ENCODE peak calls at places on chromosomes 7 and 10, in six cellular contexts. U is GM23248, D is A549, M is HCT116, W is BJ, H is fibroblast of mammary gland. V is an unnamed sample.

GRCh38 chr7:69564454-69565417 is 33.5 kb upstream of the AUTS2 start:
- DNase-seq in U (peak), D (no peak), M (no peak), W (no peak), H (peak), V (peak)

GRCh38 chr10:21138769-21139324 is 241.7 kb upstream of the NEBL start:
- DNase-seq in U (no peak), D (no peak), M (no peak), W (no peak), H (peak), V (peak)

GRCh38 chr10:78502208-78502943 is 468.7 kb downstream of the RPS24 start:
- DNase-seq in U (peak), D (no peak), M (no peak), W (no peak), H (peak), V (peak)

GRCh38 chr10:101367569-101368453 is 13.8 kb downstream of the BTRC start:
- DNase-seq in U (peak), D (peak), M (peak), W (no peak), H (peak), V (peak)

GRCh38 chr7:150959739-150960734 is 18.1 kb downstream of the KCNH2 start:
- DNase-seq in U (no peak), D (no peak), M (no peak), W (no peak), H (no peak), V (no peak)

GRCh38 chr7:131327049-131327625 is 539 bp upstream of the MKLN1 start:
- DNase-seq in U (peak), D (peak), M (peak), W (peak), H (peak), V (peak)

GRCh38 chr7:32869716-32870115 is 21.8 kb downstream of the KBTBD2 start:
- DNase-seq in U (peak), D (no peak), M (no peak), W (no peak), H (peak), V (no peak)

GRCh38 chr7:26293569-26294308 is 2.1 kb downstream of the SNX10 start:
- DNase-seq in U (no peak), D (no peak), M (no peak), W (no peak), H (no peak), V (no peak)

GRCh38 chr10:4766449-4766848 is 59.6 kb upstream of the AKR1E2 start:
- DNase-seq in U (peak), D (no peak), M (no peak), W (no peak), H (peak), V (no peak)

GRCh38 chr10:46091080-46091833 is 45.2 kb upstream of the MSMB start:
- DNase-seq in U (no peak), D (no peak), M (no peak), W (no peak), H (no peak), V (no peak)

GRCh38 chr7:43530553-43531410 is 52.1 kb upstream of the STK17A start:
- DNase-seq in U (no peak), D (no peak), M (no peak), W (no peak), H (no peak), V (no peak)

GRCh38 chr7:17560516-17560915 is 262.1 kb downstream of the AHR start:
- DNase-seq in U (peak), D (peak), M (no peak), W (no peak), H (peak), V (no peak)

GRCh38 chr10:46557319-46558140 is 1.1 kb upstream of the GPRIN2 start:
- DNase-seq in U (no peak), D (no peak), M (no peak), W (no peak), H (no peak), V (no peak)

GRCh38 chr10:46293832-46294640 is 7.2 kb downstream of the ANTXRL start:
- DNase-seq in U (no peak), D (peak), M (no peak), W (no peak), H (no peak), V (peak)

GRCh38 chr10:50874723-50875122 is 10.7 kb downstream of the A1CF start:
- DNase-seq in U (no peak), D (no peak), M (no peak), W (no peak), H (no peak), V (no peak)

GRCh38 chr7:7568553-7568952 is 1.9 kb downstream of the MIOS start:
- DNase-seq in U (no peak), D (no peak), M (no peak), W (no peak), H (no peak), V (no peak)
- H3K4me3 ChIP-seq in U (peak), D (peak), M (no peak), W (no peak), H (peak), V (no peak)

DNA sequence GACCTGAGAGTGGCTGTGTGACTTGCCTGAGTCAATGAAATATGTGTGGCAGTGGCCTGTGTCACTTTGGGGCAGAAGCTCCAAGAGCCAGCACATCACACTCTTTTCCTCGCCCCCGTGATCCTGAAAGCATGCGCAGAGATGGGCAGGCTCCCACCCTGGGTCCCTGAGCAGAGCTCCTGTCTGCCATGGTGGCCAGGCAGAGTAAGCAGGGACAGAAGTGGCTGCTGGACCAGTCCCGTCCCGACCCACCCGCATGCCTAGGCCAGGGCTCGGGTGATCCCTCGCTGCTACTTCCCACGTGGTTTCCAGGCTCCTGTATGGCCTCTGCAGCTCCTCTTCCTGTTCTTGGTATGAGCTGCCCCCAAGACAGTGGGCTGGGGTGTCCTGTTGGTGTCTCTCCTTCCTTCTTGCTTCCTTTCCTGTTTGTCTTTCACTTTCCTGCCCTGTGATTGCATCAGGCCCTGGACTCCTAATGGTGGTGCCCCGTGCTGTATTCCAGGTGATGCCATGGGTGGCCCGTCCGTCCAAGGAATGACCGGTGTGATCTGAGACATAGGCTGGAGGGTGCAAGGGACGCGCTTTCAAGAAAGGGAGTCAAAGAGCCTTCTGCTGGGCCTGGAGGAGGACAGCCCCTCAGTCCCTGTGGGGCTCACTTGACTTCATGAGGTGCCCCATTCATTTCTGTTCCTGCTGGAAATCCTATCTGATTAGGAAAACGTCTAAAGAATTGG is 71.4 kb upstream of the SHH start:
- DNase-seq in U (no peak), D (no peak), M (no peak), W (no peak), H (no peak), V (peak)
- H3K4me3 ChIP-seq in U (no peak), D (no peak), M (no peak), W (no peak), H (no peak), V (no peak)

GRCh38 chr10:23294638-23295247 is 49.9 kb downstream of the C10orf67 start:
- DNase-seq in U (peak), D (no peak), M (peak), W (no peak), H (peak), V (peak)

GRCh38 chr10:23293973-23294372 is 50.6 kb downstream of the C10orf67 start:
- DNase-seq in U (no peak), D (no peak), M (no peak), W (no peak), H (no peak), V (no peak)

GRCh38 chr10:23291551-23292334 is 52.9 kb downstream of the C10orf67 start:
- DNase-seq in U (no peak), D (no peak), M (no peak), W (no peak), H (no peak), V (peak)

GRCh38 chr10:23293145-23293724 is 51.4 kb downstream of the C10orf67 start:
- DNase-seq in U (peak), D (peak), M (peak), W (no peak), H (peak), V (peak)
- H3K4me3 ChIP-seq in U (no peak), D (no peak), M (no peak), W (no peak), H (no peak), V (no peak)

DNA sequence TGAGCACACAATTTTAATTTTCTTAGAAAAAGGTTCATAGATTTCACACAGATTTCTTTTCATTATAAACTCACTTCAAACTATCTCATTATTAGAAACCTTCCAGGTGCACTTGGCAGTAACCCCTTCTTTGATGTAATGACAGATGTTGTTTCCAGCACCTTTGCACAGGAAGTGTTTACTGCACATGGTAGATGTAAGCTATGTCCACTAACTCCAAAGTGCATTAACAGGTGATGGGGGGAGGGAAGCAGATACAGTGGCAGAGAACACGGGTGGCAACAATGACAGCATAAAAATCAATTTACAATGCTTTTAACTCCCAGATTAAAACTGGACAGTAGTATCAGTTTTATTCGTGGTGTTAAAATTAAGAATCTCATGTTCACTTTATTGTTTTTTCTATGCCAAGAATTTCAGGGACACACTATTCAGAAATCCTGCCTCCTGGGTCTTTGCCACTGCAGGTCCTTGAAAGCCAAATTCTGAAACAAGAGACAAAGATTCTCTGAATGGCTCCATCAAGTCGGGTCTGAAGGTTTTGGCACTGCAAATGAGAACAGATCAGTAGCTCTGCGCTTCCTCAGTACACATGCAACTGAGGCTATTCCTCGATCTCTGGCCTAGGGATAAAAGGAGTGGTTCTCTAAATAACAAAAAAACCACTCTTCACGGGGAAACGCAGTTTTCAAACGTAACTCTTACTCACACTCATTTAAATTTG is 187.7 kb downstream of the JAZF1 start:
- DNase-seq in U (no peak), D (no peak), M (no peak), W (no peak), H (no peak), V (no peak)
- H3K4me3 ChIP-seq in U (no peak), D (no peak), M (no peak), W (no peak), H (no peak), V (no peak)

GRCh38 chr10:112956631-112957350 is 6.7 kb downstream of the TCF7L2 start:
- DNase-seq in U (peak), D (no peak), M (no peak), W (no peak), H (no peak), V (no peak)
- H3K4me3 ChIP-seq in U (peak), D (peak), M (peak), W (no peak), H (no peak), V (no peak)

GRCh38 chr10:44971419-44971818 is 7.2 kb downstream of the DEPP1 start:
- DNase-seq in U (no peak), D (no peak), M (no peak), W (no peak), H (no peak), V (no peak)
- H3K4me3 ChIP-seq in U (no peak), D (no peak), M (no peak), W (no peak), H (no peak), V (no peak)

GRCh38 chr10:103661951-103662405 is 168.5 kb downstream of the NEURL1 start:
- DNase-seq in U (peak), D (no peak), M (no peak), W (no peak), H (no peak), V (peak)
- H3K4me3 ChIP-seq in U (peak), D (no peak), M (no peak), W (peak), H (peak), V (peak)

GRCh38 chr10:60623627-60624026 is 154.7 kb upstream of the CDK1 start:
- DNase-seq in U (no peak), D (no peak), M (no peak), W (no peak), H (no peak), V (no peak)
- H3K4me3 ChIP-seq in U (no peak), D (no peak), M (no peak), W (no peak), H (no peak), V (no peak)

GRCh38 chr7:134866581-134866980 is 87.1 kb downstream of the CALD1 start:
- DNase-seq in U (peak), D (no peak), M (no peak), W (no peak), H (peak), V (peak)
- H3K4me3 ChIP-seq in U (no peak), D (no peak), M (no peak), W (no peak), H (no peak), V (no peak)

GRCh38 chr10:125094111-125094705 is 66.2 kb downstream of the CTBP2 start:
- DNase-seq in U (no peak), D (no peak), M (no peak), W (no peak), H (no peak), V (no peak)
- H3K4me3 ChIP-seq in U (peak), D (no peak), M (no peak), W (no peak), H (no peak), V (no peak)

V was measured in choroid plexus epithelial cell.